ENCODE peak calls at places on chromosomes 13 and 19, in four cellular contexts. T is AG10803, Q is AG04450, L is WERI-Rb-1. F is an unnamed sample.

GRCh38 chr19:38634757-38635482 is 12.5 kb upstream of the ACTN4 start:
- DNase-seq in T (peak; percentile 54), L (peak; percentile 78), Q (peak; percentile 38), F (no peak)

GRCh38 chr13:111901301-111901905 is 165.5 kb upstream of the SOX1 start:
- DNase-seq in T (no peak), L (no peak), Q (no peak), F (no peak)

GRCh38 chr13:65417953-65418352 is 1812.2 kb downstream of the PCDH9 start:
- DNase-seq in T (no peak), L (no peak), Q (no peak), F (peak; percentile 1)

GRCh38 chr13:24693862-24694471 is 13.8 kb downstream of the ATP12A start:
- DNase-seq in Q (no peak), T (peak; percentile 31), L (peak; percentile 92), F (no peak)

GRCh38 chr13:30443957-30444404 is 21.7 kb downstream of the UBE2L5 start:
- DNase-seq in Q (no peak), L (no peak), T (no peak), F (no peak)

GRCh38 chr13:48892311-48892710 is 83.4 kb upstream of the FNDC3A start:
- DNase-seq in T (peak; percentile 73), Q (peak; percentile 29), L (no peak), F (peak; percentile 90)

GRCh38 chr19:4737955-4738580 is 14.4 kb upstream of the DPP9 start:
- DNase-seq in T (no peak), Q (no peak), L (no peak), F (no peak)

GRCh38 chr19:990119-990571 is 6.0 kb downstream of the WDR18 start:
- DNase-seq in L (peak; percentile 84), T (no peak), Q (no peak), F (no peak)

GRCh38 chr13:113317031-113317430 is 20.0 kb downstream of the LAMP1 start:
- DNase-seq in L (no peak), Q (no peak), T (no peak), F (no peak)

GRCh38 chr19:17949956-17950309 is 17.0 kb upstream of the KCNN1 start:
- DNase-seq in L (no peak), T (no peak), Q (no peak), F (no peak)

GRCh38 chr13:86000546-86000945 is 201.3 kb upstream of the SLITRK6 start:
- DNase-seq in T (no peak), Q (no peak), L (peak; percentile 17), F (no peak)

GRCh38 chr19:35291916-35292315 is at the start of gene MAG:
- DNase-seq in T (no peak), Q (no peak), L (no peak), F (no peak)

GRCh38 chr19:43776285-43776684 is 4.5 kb downstream of the KCNN4 start:
- DNase-seq in T (no peak), Q (no peak), L (no peak), F (no peak)

GRCh38 chr13:96003304-96003703 is 49.9 kb downstream of the UGGT2 start:
- DNase-seq in L (no peak), Q (no peak), T (no peak), F (no peak)

DNA sequence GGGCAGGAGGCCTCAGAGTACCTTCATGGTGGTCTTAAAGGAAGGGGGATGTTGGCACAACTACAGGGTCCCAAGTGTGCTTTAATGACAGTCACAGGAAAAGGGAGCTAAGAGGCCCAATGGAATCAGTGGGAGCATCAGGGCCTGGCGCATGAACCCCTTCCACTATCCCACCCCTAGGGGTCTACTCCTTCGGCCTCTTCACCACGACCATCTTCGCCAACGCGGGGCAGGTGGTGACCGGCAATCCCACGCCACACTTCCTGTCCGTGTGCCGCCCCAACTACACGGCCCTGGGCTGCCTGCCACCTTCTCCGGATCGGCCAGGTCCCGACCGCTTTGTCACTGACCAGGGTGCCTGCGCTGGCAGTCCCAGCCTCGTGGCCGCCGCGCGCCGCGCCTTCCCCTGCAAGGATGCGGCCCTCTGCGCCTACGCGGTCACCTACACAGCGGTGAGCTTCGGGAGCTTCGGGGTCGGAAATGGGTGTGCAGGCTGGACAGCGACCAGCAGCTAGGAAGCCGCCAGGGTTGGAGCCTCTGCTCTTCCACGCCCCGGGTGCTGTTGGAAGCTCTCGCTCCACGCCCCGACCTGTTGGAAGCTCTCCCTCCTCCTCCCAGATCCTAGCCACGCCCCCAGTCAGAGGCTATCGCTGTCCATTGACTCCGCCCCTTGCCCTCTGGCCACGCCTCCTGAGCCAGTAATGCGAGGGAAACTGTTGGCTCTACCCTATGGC is 6.0 kb downstream of the PLPPR2 start:
- DNase-seq in T (no peak), Q (no peak), L (peak; percentile 69), F (no peak)
- H3K4me3 ChIP-seq in T (no peak overlapping the region), Q (no peak overlapping the region), L (no peak overlapping the region), F (no peak overlapping the region)

GRCh38 chr19:15199652-15200574 is 882 bp downstream of the NOTCH3 start:
- DNase-seq in Q (no peak), T (peak; percentile 30), L (peak; percentile 47), F (no peak)
- H3K4me3 ChIP-seq in Q (peak overlapping the region; percentile 82), T (peak overlapping the region; percentile 76), L (peak overlapping the region; percentile 54), F (peak overlapping the region; percentile 80)

DNA sequence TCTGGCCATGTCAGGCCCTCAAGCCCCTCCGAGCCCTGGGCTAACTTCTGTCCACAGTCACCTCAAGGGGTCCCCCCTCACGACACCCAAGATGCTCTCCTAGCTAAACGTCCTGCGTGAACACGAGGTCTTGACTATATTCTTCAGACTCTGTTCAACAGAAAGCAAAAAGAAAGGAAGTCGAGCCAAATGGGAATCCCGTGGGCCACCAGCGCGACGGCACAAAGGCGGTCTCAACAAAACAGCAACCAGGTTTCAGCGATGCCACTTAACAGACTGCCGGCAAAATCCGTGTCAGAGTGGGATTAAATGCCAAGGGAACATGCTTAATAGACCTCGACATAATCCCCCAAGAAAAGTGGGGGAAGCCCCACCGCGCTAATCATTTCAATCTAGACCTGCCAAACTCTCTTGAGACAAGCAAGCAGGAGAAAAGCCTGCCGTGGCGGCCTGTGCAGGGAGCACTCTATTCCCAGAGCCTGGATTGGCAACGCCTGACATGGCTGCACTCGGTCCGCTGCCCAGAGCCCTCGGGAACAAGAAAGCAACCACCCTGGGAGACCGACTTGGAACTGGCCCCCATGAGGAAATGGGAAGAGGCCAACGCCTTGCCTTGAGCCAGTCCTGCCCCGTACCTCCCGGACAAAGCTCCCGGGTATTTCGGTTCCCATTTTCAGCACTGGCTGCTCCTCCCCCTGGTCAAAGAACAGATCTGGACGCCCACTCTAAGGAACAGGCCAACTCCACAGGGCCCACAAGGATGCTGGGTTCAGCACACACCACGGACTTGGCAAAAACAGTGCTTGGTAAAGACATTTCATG is 16.0 kb downstream of the ZC3H4 start:
- DNase-seq in Q (no peak), T (no peak), L (peak; percentile 81), F (peak; percentile 47)
- H3K4me3 ChIP-seq in Q (no peak overlapping the region), T (no peak overlapping the region), L (peak overlapping the region; percentile 41), F (no peak overlapping the region)

DNA sequence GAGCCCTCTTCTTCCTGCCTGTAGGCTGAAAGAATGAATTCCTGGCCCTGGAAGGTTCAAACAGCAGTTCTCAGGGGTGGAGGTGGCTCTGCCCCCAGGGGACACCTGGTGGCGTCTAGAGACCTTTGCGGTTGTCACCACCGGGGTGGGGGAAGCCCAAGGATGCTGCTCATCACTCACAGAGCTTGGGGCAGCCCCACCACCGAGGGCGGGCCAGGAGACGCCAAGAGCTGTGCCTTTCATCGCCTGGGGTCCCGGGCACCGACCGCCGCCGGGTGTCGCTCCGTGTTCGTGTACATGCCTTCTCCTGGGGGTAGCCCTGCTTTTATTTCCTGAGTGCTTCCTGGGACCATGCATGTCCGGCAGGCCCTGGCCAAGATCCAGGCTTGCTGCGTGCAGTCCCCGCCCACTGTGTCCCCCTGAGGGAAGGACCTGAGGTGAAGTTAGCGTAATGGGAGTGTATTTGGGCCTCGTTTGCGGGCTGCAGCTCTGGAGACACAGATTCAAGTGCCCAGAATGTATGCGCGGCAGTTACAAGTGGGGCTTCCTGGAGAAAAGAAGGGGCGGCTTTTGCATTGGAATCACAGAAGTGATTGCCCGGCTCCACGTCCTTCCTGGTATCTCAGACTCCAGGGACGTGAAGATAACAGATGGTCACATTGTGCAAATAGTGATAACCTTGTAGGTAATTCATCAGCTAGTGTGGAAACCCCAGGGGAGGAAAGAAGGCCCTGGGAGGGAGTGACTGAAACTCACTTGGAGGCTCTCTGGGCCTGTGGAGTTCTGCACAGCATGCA is 7.8 kb downstream of the DOT1L start:
- DNase-seq in L (peak; percentile 53), T (no peak), Q (no peak), F (no peak)
- H3K4me3 ChIP-seq in L (no peak overlapping the region), T (no peak overlapping the region), Q (no peak overlapping the region), F (no peak overlapping the region)

GRCh38 chr13:40613954-40614353 is 52.5 kb downstream of the FOXO1 start:
- DNase-seq in L (no peak), Q (no peak), T (no peak), F (no peak)
- H3K4me3 ChIP-seq in L (no peak overlapping the region), Q (no peak overlapping the region), T (no peak overlapping the region), F (no peak overlapping the region)

DNA sequence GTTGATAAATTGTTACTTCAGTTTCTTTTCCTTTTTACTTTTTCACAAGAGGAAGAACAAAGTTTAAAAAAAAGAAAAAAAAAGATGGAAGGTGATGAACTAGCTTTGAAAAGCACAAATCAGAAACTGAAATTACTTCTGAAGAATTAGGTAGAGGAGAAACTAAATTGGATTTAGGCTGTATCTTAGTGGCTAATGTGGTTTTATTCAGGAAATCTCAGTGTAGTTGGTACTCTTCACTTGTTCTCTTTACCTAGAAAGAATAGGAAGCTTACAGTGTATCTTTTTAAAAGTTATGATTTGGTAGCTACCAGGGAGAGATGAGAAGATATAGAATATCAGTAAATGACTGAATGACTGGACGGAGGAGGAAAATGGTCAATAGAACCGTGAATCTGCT is 247.7 kb downstream of the GGACT start:
- DNase-seq in T (no peak), Q (no peak), L (no peak), F (no peak)
- H3K4me3 ChIP-seq in T (no peak overlapping the region), Q (no peak overlapping the region), L (no peak overlapping the region), F (no peak overlapping the region)

DNA sequence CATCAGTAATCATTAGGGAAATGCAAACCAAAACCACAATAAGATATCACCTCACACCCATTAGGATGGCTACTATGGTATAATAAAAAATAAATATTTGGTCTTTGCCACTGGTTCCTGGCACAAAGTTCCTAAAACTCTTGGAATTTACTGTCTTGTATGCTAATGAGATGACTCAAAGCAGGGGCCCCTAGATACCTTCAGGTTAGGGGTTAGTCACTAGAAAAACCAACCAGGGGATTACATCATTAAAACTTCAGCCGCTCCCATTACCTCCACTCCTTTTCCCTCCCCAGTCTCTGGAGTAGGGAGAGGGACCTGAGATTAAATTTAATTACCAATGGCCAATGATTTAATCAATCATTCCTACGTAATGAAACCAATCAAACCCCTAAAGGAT is 49.6 kb downstream of the THSD1 start:
- DNase-seq in T (peak; percentile 68), L (no peak), Q (no peak), F (peak; percentile 76)
- H3K4me3 ChIP-seq in T (no peak overlapping the region), L (no peak overlapping the region), Q (no peak overlapping the region), F (no peak overlapping the region)